ENCODE peak calls at places on chromosomes 3 and 15, in five cellular contexts. O is GM23338, K is HCT116, C is GM12878, V is K562. E is an unnamed sample.
A peak's percentile ranks its signal among the peaks of the same experiment; 100 is the strongest.

GRCh38 chr3:15796771-15797599 is 794 bp downstream of the ANKRD28 start:
- DNase-seq in C (no peak), V (peak; percentile 40), O (peak; percentile 57), K (peak; percentile 56), E (peak; percentile 82)

GRCh38 chr15:64892850-64893403 is 18.8 kb upstream of the ANKDD1A start:
- DNase-seq in O (no peak), C (peak; percentile 45), K (no peak), V (no peak), E (no peak)

GRCh38 chr3:143885803-143886427 is 37.6 kb upstream of the SLC9A9 start:
- DNase-seq in K (peak; percentile 16), C (peak; percentile 15), O (peak; percentile 74), V (peak; percentile 45), E (peak; percentile 36)

GRCh38 chr3:155233213-155233612 is 60.3 kb downstream of the STRIT1 start:
- DNase-seq in O (no peak), V (peak; percentile 16), C (no peak), K (no peak), E (peak; percentile 14)

GRCh38 chr15:71136159-71137137 is 21.2 kb downstream of the THSD4 start:
- DNase-seq in V (no peak), O (peak; percentile 37), C (no peak), K (no peak), E (peak; percentile 56)

GRCh38 chr3:12815719-12816118 is 19.2 kb downstream of the CAND2 start:
- DNase-seq in V (no peak), C (no peak), O (peak; percentile 66), K (no peak), E (no peak)

GRCh38 chr15:48371550-48371949 is 40.3 kb downstream of the DUT start:
- DNase-seq in V (no peak), K (no peak), O (no peak), C (no peak), E (no peak)

GRCh38 chr3:197800379-197800778 is 9.3 kb downstream of the LRCH3 start:
- DNase-seq in O (no peak), K (no peak), C (no peak), V (no peak), E (no peak)

GRCh38 chr3:12318758-12319621 is 30.1 kb downstream of the PPARG start:
- DNase-seq in O (no peak), V (no peak), K (no peak), C (no peak), E (peak; percentile 57)

GRCh38 chr3:10463191-10464067 is 42.0 kb downstream of the ATP2B2 start:
- DNase-seq in V (no peak), C (no peak), O (no peak), K (no peak), E (no peak)

GRCh38 chr15:40367038-40367672 is 9.1 kb downstream of the DISP2 start:
- DNase-seq in C (no peak), V (no peak), O (no peak), K (no peak), E (no peak)
- TF ChIP-seq EZH2 in C (no peak), V (no peak), O (no peak), K (no peak), E (no peak)

GRCh38 chr3:177832862-177833261 is 635.6 kb upstream of the TBL1XR1 start:
- DNase-seq in O (no peak), C (no peak), K (no peak), V (no peak), E (no peak)
- H3K4me2 ChIP-seq in O (no peak overlapping the region), C (no peak overlapping the region), K (no peak overlapping the region), V (no peak overlapping the region), E (no peak overlapping the region)

GRCh38 chr3:178900244-178900643 is 171.4 kb downstream of the ZMAT3 start:
- DNase-seq in K (no peak), V (no peak), O (no peak), C (no peak), E (no peak)
- TF ChIP-seq POLR2AphosphoS5 in K (no peak), V (no peak), O (no peak), C (no peak), E (no peak)

DNA sequence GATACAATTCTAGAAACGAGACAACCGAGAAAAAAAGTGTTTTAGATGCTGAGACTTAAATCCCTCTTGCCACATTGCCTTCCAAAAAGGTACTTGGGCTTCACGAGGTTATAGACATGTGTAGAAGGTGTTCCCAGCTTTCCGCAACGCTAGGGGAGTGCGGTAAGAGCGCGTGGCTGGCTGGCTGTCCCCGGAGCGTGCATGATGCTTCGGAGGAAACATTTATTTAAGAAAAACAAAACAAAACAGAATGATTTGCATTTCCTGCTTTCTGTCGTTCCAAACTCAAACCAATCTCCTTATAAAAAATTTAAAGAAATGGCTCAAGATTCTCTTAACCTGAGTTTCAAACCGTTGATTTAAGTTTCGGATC is 841 bp downstream of the SLC6A20 start:
- DNase-seq in C (no peak), O (peak; percentile 42), K (no peak), V (no peak), E (peak; percentile 12)
- TF ChIP-seq EZH2 in C (no peak), O (no peak), K (no peak), V (no peak), E (no peak)

DNA sequence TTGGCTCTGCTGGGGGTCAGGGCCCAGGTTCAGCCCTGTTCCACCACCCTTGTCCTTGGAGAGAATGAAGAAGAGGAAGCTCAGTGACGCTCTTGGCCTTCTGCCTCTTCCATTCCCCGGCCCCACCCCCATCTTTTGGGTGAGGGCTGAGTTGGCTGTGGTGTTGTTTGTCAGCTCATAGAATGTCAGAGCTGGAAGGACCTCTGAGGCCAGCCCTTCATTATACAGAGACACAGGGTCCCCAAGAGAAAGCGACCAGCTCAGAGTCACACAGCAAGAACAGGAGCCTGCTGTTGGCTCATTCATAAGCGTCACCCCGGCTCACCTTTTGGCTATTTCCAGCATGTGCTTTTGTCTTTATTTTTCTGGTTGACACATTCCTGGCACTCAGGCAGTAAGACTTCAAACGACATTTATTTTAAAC is 68.2 kb downstream of the AAGAB start:
- DNase-seq in O (no peak), V (no peak), K (no peak), C (no peak), E (no peak)
- H3K4me2 ChIP-seq in O (no peak overlapping the region), V (no peak overlapping the region), K (no peak overlapping the region), C (no peak overlapping the region), E (no peak overlapping the region)

GRCh38 chr15:74209997-74210573 is 7.5 kb upstream of the STRA6 start:
- DNase-seq in O (no peak), V (no peak), K (no peak), C (no peak), E (peak; percentile 46)
- TF ChIP-seq POLR2AphosphoS5 in O (no peak), V (no peak), K (no peak), C (no peak), E (no peak)

DNA sequence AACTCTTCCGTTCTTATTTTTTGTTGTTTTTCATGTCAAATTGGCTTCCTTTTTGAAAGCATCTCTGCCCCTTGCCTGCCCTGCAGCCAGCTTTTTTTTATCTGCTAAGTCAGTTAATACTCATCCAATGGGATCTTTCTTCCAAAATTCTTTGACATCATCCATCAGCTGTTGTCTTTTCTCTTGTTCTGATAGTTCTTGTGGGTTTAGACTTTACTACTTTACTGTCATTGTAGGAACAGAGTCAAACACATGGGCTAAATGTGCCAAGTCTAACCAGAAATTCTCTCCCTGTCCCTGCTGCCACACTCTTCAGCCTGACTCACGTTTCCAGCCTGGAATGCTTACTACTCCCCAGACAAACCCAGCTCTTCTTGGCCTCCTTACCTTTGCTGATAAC is 10.7 kb upstream of the VPS8 start:
- DNase-seq in C (no peak), K (no peak), O (no peak), V (no peak), E (no peak)
- TF ChIP-seq EZH2 in C (no peak), K (no peak), O (no peak), V (no peak), E (no peak)

GRCh38 chr3:77068808-77069207 is 28.9 kb downstream of the ROBO2 start:
- DNase-seq in V (no peak), K (no peak), C (no peak), O (no peak), E (no peak)
- H3K4me2 ChIP-seq in V (no peak overlapping the region), K (no peak overlapping the region), C (no peak overlapping the region), O (no peak overlapping the region), E (no peak overlapping the region)

DNA sequence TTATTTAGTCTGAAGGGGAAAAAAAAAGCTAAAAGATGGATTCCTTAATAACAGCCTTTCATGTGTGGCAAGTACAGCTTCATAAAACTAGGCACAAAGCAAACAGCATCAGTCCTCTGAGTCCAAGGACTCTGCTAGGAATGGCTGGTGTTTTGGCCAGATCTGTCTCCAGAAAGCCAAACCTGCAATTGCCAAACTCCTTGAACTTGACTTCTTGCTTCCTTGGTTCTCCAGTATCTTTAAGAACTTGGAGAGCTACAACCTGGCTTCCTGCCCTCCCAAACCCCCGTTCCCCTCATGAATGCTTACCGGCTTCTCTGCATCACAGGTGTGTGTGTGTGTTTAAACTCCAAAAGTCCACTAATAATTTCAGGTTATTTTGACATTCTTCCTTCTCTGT is 1.6 kb upstream of the PLOD2 start:
- DNase-seq in V (no peak), C (no peak), O (no peak), K (no peak), E (no peak)
- TF ChIP-seq POLR2AphosphoS5 in V (no peak), C (no peak), O (no peak), K (no peak), E (peak; percentile 19)